ENCODE peak calls at places on chromosomes 5 and 9, in ten cellular contexts. Y is A549, N is transverse colon, Q is SK-N-SH, F is HepG2, E is ovary, O is upper lobe of left lung, B is H1, X is tibial nerve, U is sigmoid colon. I is an unnamed sample.

GRCh38 chr9:13979941-13980318 is 334.0 kb downstream of the NFIB start:
- DNase-seq in F (no peak), E (no peak), X (no peak), O (no peak), Y (no peak), B (no peak), Q (no peak), U (no peak), N (no peak), I (no peak)

GRCh38 chr9:7104625-7105024 is 346.9 kb downstream of the KDM4C start:
- DNase-seq in E (no peak), U (no peak), O (no peak), X (no peak), Y (no peak), F (no peak), B (no peak), Q (no peak), N (no peak), I (no peak)

GRCh38 chr5:55853271-55853670 is 2.1 kb downstream of the IL31RA start:
- DNase-seq in Q (no peak), E (no peak), F (no peak), U (no peak), N (no peak), B (no peak), Y (no peak), O (no peak), X (no peak), I (no peak)

GRCh38 chr5:76737846-76738245 is 21.9 kb downstream of the F2R start:
- DNase-seq in Y (no peak), O (no peak), B (no peak), N (no peak), F (no peak), X (no peak), Q (no peak), E (no peak), U (no peak), I (no peak)

GRCh38 chr9:130150779-130151381 is 21.3 kb upstream of the NCS1 start:
- DNase-seq in Q (no peak), Y (peak; percentile 62), B (no peak), O (no peak), N (no peak), U (no peak), X (no peak), F (no peak), E (no peak), I (no peak)

GRCh38 chr5:107466233-107466769 is 204.4 kb downstream of the EFNA5 start:
- DNase-seq in E (no peak), Q (no peak), Y (peak; percentile 95), F (no peak), N (no peak), X (no peak), B (no peak), U (no peak), O (no peak), I (no peak)

GRCh38 chr5:78253201-78253600 is 41.3 kb downstream of the AP3B1 start:
- DNase-seq in O (no peak), B (no peak), Y (no peak), U (no peak), Q (no peak), E (no peak), N (no peak), F (no peak), X (no peak), I (no peak)

GRCh38 chr5:179118756-179119414 is 58.7 kb downstream of the ZNF354C start:
- DNase-seq in F (no peak), X (no peak), E (no peak), N (no peak), U (no peak), Q (no peak), Y (no peak), B (no peak), O (no peak), I (no peak)

GRCh38 chr9:127754099-127754760 is 19.1 kb upstream of the TOR2A start:
- DNase-seq in N (no peak), X (no peak), B (no peak), Y (peak; percentile 38), U (no peak), E (no peak), F (no peak), Q (peak; percentile 95), O (no peak), I (no peak)

GRCh38 chr5:174323878-174324281 is 278.4 kb downstream of the NSG2 start:
- DNase-seq in Y (peak; percentile 59), X (no peak), O (peak; percentile 54), B (no peak), N (no peak), U (no peak), E (no peak), Q (peak; percentile 80), F (peak; percentile 19), I (no peak)

GRCh38 chr5:157630341-157630740 is 21.9 kb downstream of the SOX30 start:
- DNase-seq in O (no peak), U (no peak), Q (no peak), B (no peak), F (no peak), X (no peak), Y (no peak), N (no peak), E (no peak), I (no peak)

GRCh38 chr5:32339198-32339597 is 26.5 kb upstream of the MTMR12 start:
- DNase-seq in Q (no peak), Y (peak; percentile 59), F (no peak), E (no peak), U (no peak), B (no peak), O (no peak), X (no peak), N (no peak), I (no peak)

DNA sequence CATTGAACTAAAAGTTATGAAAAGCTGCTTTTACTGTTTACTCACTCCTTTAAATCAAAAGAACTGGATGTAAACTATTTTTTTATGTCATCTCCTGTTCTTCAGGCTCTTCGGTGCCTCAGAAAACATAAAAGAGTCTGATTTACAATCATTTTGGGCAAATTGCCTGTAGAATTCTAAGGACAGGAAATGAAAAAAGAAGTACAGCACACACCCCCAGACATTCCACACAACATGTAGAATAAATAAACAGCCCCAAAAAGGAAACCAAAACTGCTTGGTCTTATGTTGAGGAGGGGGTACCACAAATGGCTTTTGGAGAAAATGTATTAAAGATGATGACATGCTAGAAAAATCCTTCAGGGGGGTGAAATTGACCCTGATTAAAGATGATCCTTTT is 57.2 kb downstream of the ITGA1 start:
- DNase-seq in B (no peak), F (no peak), N (no peak), U (no peak), X (no peak), E (no peak), O (no peak), Y (no peak), Q (no peak), I (no peak)
- TF ChIP-seq EP300 in B (no peak), F (no peak), N (no peak), U (no peak), X (no peak), E (no peak), O (no peak), Y (no peak), Q (no peak), I (no peak)

GRCh38 chr5:17065468-17065867 is 129.4 kb upstream of the MYO10 start:
- DNase-seq in Q (no peak), B (no peak), Y (no peak), X (no peak), N (no peak), O (no peak), U (no peak), F (no peak), E (no peak), I (no peak)
- TF ChIP-seq EP300 in Q (no peak), B (no peak), Y (no peak), X (no peak), N (no peak), O (no peak), U (no peak), F (no peak), E (no peak), I (no peak)

DNA sequence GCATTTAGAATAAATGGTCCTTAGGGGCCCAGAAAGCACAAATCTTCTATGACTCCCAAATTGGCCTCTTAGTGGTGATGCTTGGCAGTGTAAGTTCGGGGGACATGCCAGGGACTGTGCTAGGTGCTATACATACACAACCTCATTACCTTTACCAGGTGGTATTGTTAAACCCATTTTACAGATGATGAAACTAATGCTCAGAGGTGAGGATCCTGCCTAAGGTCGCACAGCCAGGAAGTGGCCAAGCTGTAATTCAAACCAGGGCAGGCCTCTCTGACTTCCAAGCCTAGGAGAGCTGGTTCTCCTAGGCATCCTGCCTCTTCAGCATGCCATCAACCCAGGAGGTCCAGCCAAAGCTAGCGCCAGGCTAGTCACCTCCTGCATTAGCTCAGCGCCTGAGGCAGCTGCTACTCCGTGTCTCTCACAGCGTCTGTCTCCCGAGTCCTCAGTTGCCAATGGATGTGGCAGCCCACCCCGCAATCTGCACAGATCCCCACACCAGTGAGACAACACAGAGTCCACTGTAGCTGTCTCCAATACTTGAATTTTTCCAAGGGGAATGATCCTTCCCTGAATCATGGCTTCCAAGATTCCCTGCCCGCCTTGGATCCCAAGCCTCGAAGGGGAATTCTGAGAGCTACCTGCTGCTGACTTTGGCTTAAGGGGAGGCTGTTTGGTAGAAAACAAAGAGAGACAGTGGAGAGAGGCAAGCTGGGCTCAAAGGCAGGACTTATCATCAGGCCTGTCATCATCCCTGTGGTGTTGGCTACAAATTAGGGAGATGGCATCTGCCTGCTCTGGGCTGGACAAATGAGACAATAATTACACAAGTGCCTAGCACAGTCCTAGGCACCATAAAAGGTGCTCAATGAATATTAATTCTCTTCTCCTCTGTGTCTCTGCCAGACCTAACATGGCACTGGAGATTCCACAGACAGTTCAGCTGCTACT is 52.6 kb downstream of the CRB2 start:
- DNase-seq in N (no peak), O (no peak), Y (no peak), E (no peak), X (no peak), F (no peak), Q (no peak), B (no peak), U (no peak), I (no peak)
- TF ChIP-seq EP300 in N (no peak), O (no peak), Y (no peak), E (no peak), X (no peak), F (no peak), Q (no peak), B (no peak), U (no peak), I (no peak)

DNA sequence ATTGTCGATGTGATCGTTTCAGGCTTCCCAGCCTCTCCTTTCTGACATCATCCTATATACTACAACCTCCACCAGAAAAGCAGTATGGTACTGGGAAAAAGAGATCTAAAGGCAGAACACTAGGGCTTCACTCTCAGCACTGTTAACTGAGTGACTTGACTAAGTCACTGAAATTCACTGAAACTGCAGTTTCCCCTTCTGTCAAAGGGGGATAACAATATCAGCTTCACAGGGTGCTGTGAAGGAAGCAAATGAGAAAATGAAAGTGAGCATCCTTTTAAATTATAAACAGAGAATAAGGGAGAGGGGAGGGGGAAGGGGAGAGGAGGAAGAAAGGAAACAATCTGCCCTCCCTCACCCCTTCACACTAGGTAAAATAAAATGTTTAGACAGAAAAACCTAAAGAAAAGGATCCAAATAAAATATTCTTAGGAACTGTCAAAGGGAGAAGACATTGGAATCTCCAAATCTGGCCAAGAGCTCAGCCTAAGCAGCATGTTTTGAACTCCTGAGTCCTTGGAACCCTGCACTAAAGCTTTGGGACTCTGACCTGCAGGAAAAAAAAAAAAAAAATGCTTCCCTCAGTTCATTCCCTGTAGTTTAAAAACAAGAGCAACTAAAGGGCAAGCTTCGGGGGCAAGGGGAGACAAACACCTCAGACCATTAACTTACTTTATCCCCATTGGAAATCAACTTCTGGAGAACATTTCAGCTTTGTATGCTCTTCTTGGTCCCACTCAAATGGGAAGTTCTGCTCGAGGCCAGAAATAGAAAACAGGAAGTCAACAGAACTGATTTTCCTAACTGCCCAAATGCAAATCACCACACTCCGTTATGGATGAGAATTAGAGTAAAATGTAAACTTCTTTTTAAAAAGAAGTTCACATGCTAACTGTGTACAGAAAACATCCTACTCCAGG is 178.3 kb downstream of the DEPDC1B start:
- DNase-seq in B (no peak), Q (no peak), F (no peak), U (no peak), X (no peak), E (no peak), N (no peak), O (no peak), Y (no peak), I (no peak)
- TF ChIP-seq EP300 in B (no peak), Q (no peak), F (no peak), U (no peak), X (no peak), E (no peak), N (no peak), O (no peak), Y (no peak), I (no peak)